ENCODE peak calls at places on chromosome 11, in four cellular contexts. W, N, K and G are unnamed samples.

GRCh38 chr11:85483861-85484260 is 143.3 kb downstream of the DLG2 start:
- DNase-seq in W (no peak), N (no peak), K (no peak), G (no peak)

GRCh38 chr11:20604864-20605601 is 5.6 kb downstream of the SLC6A5 start:
- DNase-seq in W (no peak), N (no peak), K (no peak), G (no peak)

GRCh38 chr11:73869234-73869949 is 7.3 kb downstream of the COA4 start:
- DNase-seq in W (peak; percentile 32), N (no peak), K (no peak), G (no peak)

GRCh38 chr11:75303544-75304224 is 47.8 kb downstream of the ARRB1 start:
- DNase-seq in W (no peak), N (no peak), K (no peak), G (no peak)

GRCh38 chr11:122690801-122691649 is 35.5 kb downstream of the UBASH3B start:
- DNase-seq in W (no peak), N (no peak), K (no peak), G (peak; percentile 10)

GRCh38 chr11:75631086-75631694 is 37.6 kb downstream of the MAP6 start:
- DNase-seq in W (no peak), N (no peak), K (no peak), G (no peak)

GRCh38 chr11:69674267-69674885 is 777 bp downstream of the LTO1 start:
- DNase-seq in W (peak; percentile 14), N (no peak), K (peak; percentile 25), G (no peak)

GRCh38 chr11:86464509-86465221 is 90.0 kb downstream of the CCDC81 start:
- DNase-seq in W (no peak), N (no peak), K (no peak), G (no peak)

GRCh38 chr11:1481861-1482441 is 4.6 kb downstream of the MOB2 start:
- DNase-seq in W (peak; percentile 62), N (no peak), K (no peak), G (no peak)

GRCh38 chr11:82676483-82677094 is 57.1 kb downstream of the FAM181B start:
- DNase-seq in W (no peak), N (no peak), K (no peak), G (no peak)

GRCh38 chr11:78020248-78020647 is 2.8 kb downstream of the KCTD14 start:
- DNase-seq in W (no peak), N (no peak), K (no peak), G (no peak)

GRCh38 chr11:1970956-1971355 is 23.8 kb downstream of the MRPL23 start:
- DNase-seq in W (no peak), N (no peak), K (no peak), G (no peak)

GRCh38 chr11:110433393-110434333 is 3.9 kb downstream of the FDX1 start:
- DNase-seq in W (no peak), N (no peak), K (no peak), G (no peak)

GRCh38 chr11:128625316-128625715 is 38.0 kb upstream of the ETS1 start:
- DNase-seq in W (no peak), N (no peak), K (no peak), G (no peak)

GRCh38 chr11:124753207-124753606 is 1.2 kb upstream of the VSIG2 start:
- DNase-seq in W (peak; percentile 32), N (no peak), K (no peak), G (no peak)

GRCh38 chr11:20363500-20364411 is at the start of gene HTATIP2:
- DNase-seq in W (peak; percentile 71), N (peak; percentile 26), K (peak; percentile 88), G (peak; percentile 74)

GRCh38 chr11:46553746-46554204 is 40.0 kb downstream of the AMBRA1 start:
- DNase-seq in W (no peak), N (no peak), K (no peak), G (no peak)

GRCh38 chr11:114058026-114058706 is 1.3 kb upstream of the ZBTB16 start:
- DNase-seq in W (peak; percentile 43), N (no peak), K (no peak), G (peak; percentile 47)

GRCh38 chr11:12123799-12124198 is 13.4 kb downstream of the MICAL2 start:
- DNase-seq in W (no peak), N (no peak), K (no peak), G (no peak)

GRCh38 chr11:9273430-9274336 is 8.5 kb upstream of the DENND5A start:
- DNase-seq in W (no peak), N (no peak), K (no peak), G (no peak)

GRCh38 chr11:38476808-38477565 is 1879.0 kb upstream of the RAG2 start:
- DNase-seq in W (no peak), N (no peak), K (no peak), G (no peak)